ENCODE peak calls at places on chromosome 2, in seven cellular contexts. C is heart right ventricle, F is endothelial cell of umbilical vein, W is mammary epithelial cell, I is tibial nerve, R is caudate nucleus, H is neural progenitor cell. Y is an unnamed sample.

GRCh38 chr2:23376972-23377371 is 8.0 kb upstream of the KLHL29 start:
- DNase-seq in R (no peak), H (no peak), I (no peak), C (no peak), W (no peak), F (no peak), Y (no peak)

GRCh38 chr2:45661828-45662227 is 10.4 kb downstream of the PRKCE start:
- DNase-seq in I (no peak), H (no peak), F (no peak), C (no peak), W (no peak), R (no peak), Y (no peak)

GRCh38 chr2:240402566-240403295 is 32.7 kb upstream of the GPC1 start:
- DNase-seq in H (no peak), I (peak), W (no peak), R (no peak), C (no peak), F (no peak), Y (no peak)

GRCh38 chr2:235325126-235325525 is 168.7 kb upstream of the AGAP1 start:
- DNase-seq in F (no peak), I (no peak), C (no peak), R (no peak), H (no peak), W (peak), Y (no peak)

GRCh38 chr2:60806988-60807681 is 51.1 kb downstream of the PAPOLG start:
- DNase-seq in C (no peak), R (peak), W (peak), F (no peak), I (no peak), H (peak), Y (no peak)

GRCh38 chr2:109341904-109342303 is 212.9 kb downstream of the SH3RF3 start:
- DNase-seq in W (no peak), R (no peak), I (no peak), C (no peak), F (no peak), H (no peak), Y (no peak)

GRCh38 chr2:59339837-59340207 is 1098.7 kb upstream of the FANCL start:
- DNase-seq in R (no peak), H (no peak), W (no peak), I (no peak), F (no peak), C (no peak), Y (no peak)

GRCh38 chr2:26752636-26753035 is 11.4 kb upstream of the SLC35F6 start:
- DNase-seq in F (no peak), W (no peak), R (no peak), I (no peak), H (no peak), C (no peak), Y (no peak)

GRCh38 chr2:163719278-163719677 is 16.5 kb downstream of the FIGN start:
- DNase-seq in W (no peak), R (no peak), I (no peak), F (no peak), C (no peak), H (no peak), Y (no peak)

GRCh38 chr2:191845248-191845715 is 1.6 kb downstream of the CAVIN2 start:
- DNase-seq in I (no peak), C (peak), H (peak), R (no peak), F (peak), W (peak), Y (no peak)

GRCh38 chr2:65277791-65278449 is 50.3 kb downstream of the ACTR2 start:
- DNase-seq in F (no peak), W (no peak), I (no peak), C (no peak), H (no peak), R (no peak), Y (no peak)

GRCh38 chr2:126655500-126656310 is at the start of gene GYPC:
- DNase-seq in R (no peak), C (peak), W (no peak), F (no peak), I (peak), H (peak), Y (peak)

GRCh38 chr2:174836345-174836999 is 72.2 kb upstream of the CHRNA1 start:
- DNase-seq in C (no peak), F (peak), R (no peak), W (peak), H (no peak), I (no peak), Y (no peak)

GRCh38 chr2:148553332-148553887 is 91.1 kb upstream of the EPC2 start:
- DNase-seq in F (no peak), W (no peak), I (no peak), H (no peak), C (no peak), R (no peak), Y (no peak)

GRCh38 chr2:58204195-58204959 is 36.7 kb downstream of the FANCL start:
- DNase-seq in W (no peak), I (no peak), H (no peak), F (peak), C (no peak), R (no peak), Y (no peak)

GRCh38 chr2:148909114-148909513 is 34.1 kb downstream of the KIF5C start:
- DNase-seq in C (no peak), R (no peak), H (no peak), W (no peak), F (no peak), I (no peak), Y (no peak)

GRCh38 chr2:96546797-96547196 is 10.2 kb downstream of the ARID5A start:
- DNase-seq in F (no peak), W (no peak), I (no peak), C (no peak), H (no peak), R (no peak), Y (peak)

GRCh38 chr2:209663149-209663548 is 108.5 kb upstream of the UNC80 start:
- DNase-seq in R (peak), C (no peak), H (peak), F (peak), W (no peak), I (no peak), Y (no peak)

GRCh38 chr2:19746611-19747309 is 155.0 kb downstream of the TTC32 start:
- DNase-seq in W (no peak), C (peak), R (no peak), H (peak), F (peak), I (no peak), Y (no peak)

GRCh38 chr2:207528980-207529329 is 807 bp upstream of the CREB1 start:
- DNase-seq in I (no peak), H (no peak), F (peak), C (no peak), W (peak), R (no peak), Y (peak)

GRCh38 chr2:113895301-113895700 is 5.4 kb downstream of the ACTR3 start:
- DNase-seq in C (no peak), H (no peak), I (no peak), W (no peak), F (no peak), R (no peak), Y (no peak)
- H3K27ac ChIP-seq in C (no peak), H (no peak), I (no peak), W (peak), F (no peak), R (no peak), Y (no peak)

DNA sequence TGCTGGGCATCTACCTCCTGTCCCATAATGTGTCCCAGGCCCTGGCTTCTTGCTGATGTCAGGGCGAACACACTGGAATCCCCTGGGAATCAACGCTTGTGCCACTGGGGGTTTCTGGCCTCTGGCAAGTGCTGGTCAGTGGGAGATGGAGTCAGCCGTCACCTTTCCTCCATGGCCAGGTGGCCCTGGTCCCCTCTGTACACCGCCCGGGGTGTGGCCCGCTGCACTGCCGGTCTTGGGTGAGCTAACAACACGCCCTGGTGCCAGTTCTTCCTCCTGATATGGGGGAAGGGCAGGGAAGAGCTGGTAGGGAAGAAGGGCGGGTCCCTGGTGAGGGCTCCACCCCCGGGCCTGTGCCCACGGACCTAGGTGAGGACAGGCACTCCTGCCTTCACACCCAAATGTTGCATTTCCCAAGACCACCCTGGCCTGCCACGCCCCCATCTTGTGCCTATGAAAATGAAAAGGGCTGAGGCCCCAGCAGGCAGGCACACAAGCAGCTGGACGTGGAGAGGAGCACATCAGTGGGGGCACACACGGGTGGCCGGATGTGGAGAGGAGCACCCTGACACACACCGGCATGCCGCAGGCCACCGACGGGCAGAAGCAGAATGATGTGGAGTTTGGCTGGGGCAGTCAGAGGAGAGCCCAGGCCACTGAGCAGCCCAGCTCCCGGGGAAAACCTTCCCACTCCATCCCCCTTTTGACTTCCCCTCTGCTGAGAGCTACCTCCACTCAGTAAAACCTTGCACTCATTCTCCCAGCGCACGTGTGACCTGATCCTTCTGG is 140.5 kb downstream of the ASB1 start:
- DNase-seq in F (no peak), H (no peak), I (no peak), W (no peak), C (no peak), R (no peak), Y (no peak)
- H3K27ac ChIP-seq in F (no peak), H (no peak), I (no peak), W (no peak), C (no peak), R (no peak), Y (no peak)

GRCh38 chr2:9752441-9753275 is 90.6 kb upstream of the TAF1B start:
- DNase-seq in I (no peak), C (no peak), H (no peak), R (no peak), F (no peak), W (peak), Y (peak)

GRCh38 chr2:9750224-9751215 is 92.8 kb upstream of the TAF1B start:
- DNase-seq in R (no peak), W (no peak), C (no peak), F (no peak), H (no peak), I (no peak), Y (no peak)

GRCh38 chr2:9753276-9753600 is 90.0 kb upstream of the TAF1B start:
- DNase-seq in C (no peak), H (peak), F (peak), R (no peak), W (peak), I (no peak), Y (no peak)

GRCh38 chr2:9753665-9754531 is 89.4 kb upstream of the TAF1B start:
- DNase-seq in C (no peak), R (no peak), I (no peak), F (no peak), H (no peak), W (peak), Y (no peak)

DNA sequence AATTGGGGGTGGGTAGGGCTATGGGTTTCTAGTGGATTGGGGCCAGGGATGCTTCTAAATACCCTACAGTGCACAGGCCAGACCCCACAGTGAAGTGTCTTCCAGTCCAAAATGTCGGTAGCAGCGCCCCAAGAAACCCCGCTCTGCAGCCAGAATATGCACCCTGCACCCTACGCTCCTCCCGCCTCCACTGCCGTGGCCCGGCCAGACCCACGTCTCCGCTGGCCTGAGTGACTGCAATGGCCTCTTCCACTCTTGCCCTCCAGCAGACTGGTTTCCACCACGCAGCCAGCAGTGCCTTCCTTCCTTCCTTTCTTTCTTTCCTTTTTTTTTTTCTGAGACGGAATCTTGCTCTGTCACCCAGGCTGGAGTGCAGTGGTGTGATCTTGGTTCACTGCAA is 91.4 kb upstream of the TAF1B start:
- DNase-seq in F (no peak), C (no peak), R (no peak), H (no peak), W (no peak), I (no peak), Y (no peak)
- H3K27ac ChIP-seq in F (no peak), C (no peak), R (no peak), H (no peak), W (no peak), I (no peak), Y (no peak)

GRCh38 chr2:29334723-29335122 is 219.5 kb downstream of the CLIP4 start:
- DNase-seq in W (no peak), C (no peak), F (no peak), R (no peak), H (no peak), I (no peak), Y (no peak)
- H3K27ac ChIP-seq in W (no peak), C (no peak), F (no peak), R (no peak), H (no peak), I (no peak), Y (no peak)